ENCODE peak calls at places on chromosomes 5 and 9, in six cellular contexts. K is A172, X is AG04450, H is cardiac muscle cell, M is MM.1S, J is smooth muscle cell of the brain vasculature. T is an unnamed sample.

GRCh38 chr5:102223542-102224444 is 72.3 kb downstream of the SLCO4C1 start:
- DNase-seq in J (no peak), K (peak), X (no peak), M (peak), H (peak), T (no peak)

GRCh38 chr5:1004598-1005361 is 3.8 kb upstream of the NKD2 start:
- DNase-seq in M (peak), J (no peak), X (no peak), H (peak), K (no peak), T (no peak)

GRCh38 chr5:35736280-35736679 is 118.6 kb downstream of the SPEF2 start:
- DNase-seq in X (no peak), J (no peak), H (no peak), K (no peak), M (no peak), T (no peak)

GRCh38 chr5:138138949-138139775 is at the start of gene NME5:
- DNase-seq in K (no peak), M (peak), X (no peak), J (peak), H (peak), T (peak)

GRCh38 chr9:95667789-95668188 is 151.0 kb upstream of the PTCH1 start:
- DNase-seq in X (no peak), H (no peak), J (no peak), K (no peak), M (no peak), T (no peak)

GRCh38 chr9:117783828-117784227 is 79.6 kb downstream of the TLR4 start:
- DNase-seq in K (no peak), X (no peak), H (no peak), J (no peak), M (peak), T (no peak)

GRCh38 chr9:70639853-70640814 is 225.7 kb upstream of the KLF9 start:
- DNase-seq in K (peak), H (peak), J (peak), M (peak), X (peak), T (peak)

GRCh38 chr5:95334900-95335538 is 50.1 kb upstream of the MCTP1 start:
- DNase-seq in H (no peak), J (no peak), M (no peak), X (no peak), K (no peak), T (no peak)

GRCh38 chr9:7058539-7058938 is 300.8 kb downstream of the KDM4C start:
- DNase-seq in M (no peak), K (no peak), H (no peak), J (no peak), X (no peak), T (no peak)

GRCh38 chr5:82222597-82223574 is 55.3 kb downstream of the RPS23 start:
- DNase-seq in M (no peak), X (no peak), J (no peak), K (no peak), H (no peak), T (no peak)

GRCh38 chr5:108760512-108760911 is 12.8 kb downstream of the FER start:
- DNase-seq in K (no peak), H (no peak), M (no peak), X (no peak), J (no peak), T (no peak)

GRCh38 chr5:97839338-97840081 is 656.5 kb upstream of the RIOK2 start:
- DNase-seq in M (no peak), X (no peak), J (no peak), K (no peak), H (no peak), T (peak)

GRCh38 chr9:127793093-127793708 is 7.4 kb downstream of the CDK9 start:
- DNase-seq in M (no peak), X (no peak), J (no peak), K (no peak), H (no peak), T (no peak)

GRCh38 chr5:103111458-103111857 is 8.5 kb downstream of the GIN1 start:
- DNase-seq in J (no peak), M (no peak), X (no peak), H (no peak), K (no peak), T (no peak)

GRCh38 chr9:130763585-130764200 is 70.1 kb downstream of the EXOSC2 start:
- DNase-seq in M (no peak), H (no peak), J (no peak), X (no peak), K (no peak), T (no peak)

GRCh38 chr5:125410501-125411162 is 664.2 kb upstream of the ZNF608 start:
- DNase-seq in X (no peak), H (no peak), K (peak), M (no peak), J (no peak), T (peak)

GRCh38 chr5:138722518-138722917 is 30.7 kb upstream of the CTNNA1 start:
- DNase-seq in K (no peak), J (no peak), H (no peak), M (peak), X (no peak), T (no peak)

GRCh38 chr5:10756539-10756938 is 4.5 kb downstream of the DAP start:
- DNase-seq in X (no peak), J (no peak), K (peak), M (no peak), H (no peak), T (no peak)

GRCh38 chr9:37061763-37062162 is 27.7 kb upstream of the PAX5 start:
- DNase-seq in M (no peak), J (no peak), X (no peak), K (no peak), H (no peak), T (no peak)

GRCh38 chr9:5321058-5321457 is 16.5 kb upstream of the RLN2 start:
- DNase-seq in K (no peak), M (no peak), H (no peak), J (no peak), X (no peak), T (no peak)